ENCODE peak calls at places on chromosomes 2 and 18, in four cellular contexts. Q is H1, C is GM12878, H is HepG2. D is an unnamed sample.

GRCh38 chr2:105754011-105754410 is 9.3 kb downstream of the NCK2 start:
- DNase-seq in Q (no peak), C (no peak), H (no peak), D (no peak)

GRCh38 chr2:188599140-188599539 is 307.5 kb downstream of the GULP1 start:
- DNase-seq in Q (no peak), C (no peak), H (no peak), D (no peak)

GRCh38 chr2:227804970-227805369 is 8.7 kb upstream of the CCL20 start:
- DNase-seq in Q (no peak), C (no peak), H (no peak), D (no peak)

GRCh38 chr2:48415765-48416515 is 114.0 kb upstream of the STON1 start:
- DNase-seq in Q (no peak), C (no peak), H (peak; percentile 88), D (peak; percentile 49)

GRCh38 chr2:54942373-54942772 is 107.9 kb downstream of the RTN4 start:
- DNase-seq in Q (no peak), C (no peak), H (no peak), D (no peak)

GRCh38 chr18:12287684-12288405 is 20.2 kb upstream of the TUBB6 start:
- DNase-seq in Q (peak; percentile 85), C (no peak), H (peak; percentile 23), D (no peak)

GRCh38 chr2:46719499-46719898 is 196.1 kb downstream of the MCFD2 start:
- DNase-seq in Q (no peak), C (no peak), H (no peak), D (no peak)

GRCh38 chr2:177692042-177692823 is 299.7 kb downstream of the AGPS start:
- DNase-seq in Q (no peak), C (no peak), H (peak; percentile 30), D (no peak)

GRCh38 chr2:102070058-102070642 is 72.4 kb upstream of the IL1R1 start:
- DNase-seq in Q (no peak), C (no peak), H (peak; percentile 79), D (no peak)

GRCh38 chr2:160479269-160479668 is 14.3 kb downstream of the RBMS1 start:
- DNase-seq in Q (no peak), C (no peak), H (no peak), D (no peak)

GRCh38 chr2:187934236-187934635 is 357.4 kb upstream of the GULP1 start:
- DNase-seq in Q (no peak), C (no peak), H (no peak), D (no peak)

GRCh38 chr2:15638720-15639119 is 47.1 kb downstream of the DDX1 start:
- DNase-seq in Q (no peak), C (no peak), H (no peak), D (no peak)

GRCh38 chr2:168160897-168161296 is 86.5 kb downstream of the STK39 start:
- DNase-seq in Q (no peak), C (no peak), H (peak; percentile 60), D (no peak)

GRCh38 chr18:56036673-56037072 is 448.7 kb upstream of the TCF4 start:
- DNase-seq in Q (no peak), C (no peak), H (no peak), D (no peak)

GRCh38 chr2:28048341-28048740 is 157.8 kb downstream of the BABAM2 start:
- DNase-seq in Q (no peak), C (no peak), H (no peak), D (no peak)

GRCh38 chr2:62186534-62186933 is 9.4 kb upstream of the B3GNT2 start:
- DNase-seq in Q (no peak), C (no peak), H (no peak), D (no peak)

GRCh38 chr2:8418721-8419120 is 263.1 kb upstream of the ID2 start:
- DNase-seq in Q (no peak), C (no peak), H (no peak), D (no peak)

GRCh38 chr18:42977982-42978595 is 137.4 kb downstream of the RIT2 start:
- DNase-seq in Q (no peak), C (no peak), H (no peak), D (no peak)

GRCh38 chr2:56522605-56523089 is 338.9 kb downstream of the CCDC85A start:
- DNase-seq in Q (no peak), C (no peak), H (no peak), D (no peak)

GRCh38 chr2:102486941-102487702 is 14.1 kb downstream of the SLC9A4 start:
- DNase-seq in Q (no peak), C (no peak), H (no peak), D (no peak)

GRCh38 chr2:160180172-160180571 is 19.9 kb downstream of the ITGB6 start:
- DNase-seq in Q (no peak), C (no peak), H (no peak), D (no peak)

GRCh38 chr2:10347559-10347941 is 44.8 kb downstream of the HPCAL1 start:
- DNase-seq in Q (no peak), C (no peak), H (no peak), D (no peak)

GRCh38 chr18:48896326-48896874 is 54.4 kb downstream of the SMAD7 start:
- DNase-seq in Q (no peak), C (no peak), H (no peak), D (no peak)

GRCh38 chr2:69667805-69668382 is 24.4 kb upstream of the AAK1 start:
- DNase-seq in Q (no peak), C (no peak), H (no peak), D (no peak)

GRCh38 chr2:239826786-239827510 is 198.2 kb downstream of the NDUFA10 start:
- DNase-seq in Q (peak; percentile 36), C (no peak), H (no peak), D (no peak)

GRCh38 chr2:37472959-37473358 is 128.5 kb downstream of the QPCT start:
- DNase-seq in Q (no peak), C (no peak), H (no peak), D (peak; percentile 6)

GRCh38 chr2:18149660-18150246 is 271.3 kb downstream of the KCNS3 start:
- DNase-seq in Q (no peak), C (no peak), H (peak; percentile 31), D (peak; percentile 38)

GRCh38 chr2:84223191-84223590 is 235.9 kb downstream of the SUCLG1 start:
- DNase-seq in Q (no peak), C (no peak), H (no peak), D (no peak)

GRCh38 chr18:463442-464310 is 36.8 kb downstream of the COLEC12 start:
- DNase-seq in Q (no peak), C (no peak), H (no peak), D (no peak)

GRCh38 chr2:218890369-218890768 is 9.7 kb downstream of the WNT10A start:
- DNase-seq in Q (no peak), C (no peak), H (no peak), D (no peak)

GRCh38 chr2:218889937-218890336 is 9.3 kb downstream of the WNT10A start:
- DNase-seq in Q (no peak), C (no peak), H (no peak), D (no peak)

GRCh38 chr2:218893349-218894167 is 12.9 kb downstream of the WNT10A start:
- DNase-seq in Q (no peak), C (no peak), H (no peak), D (no peak)

GRCh38 chr2:218892693-218893348 is 12.2 kb downstream of the WNT10A start:
- DNase-seq in Q (peak; percentile 82), C (peak; percentile 80), H (peak; percentile 32), D (no peak)

DNA sequence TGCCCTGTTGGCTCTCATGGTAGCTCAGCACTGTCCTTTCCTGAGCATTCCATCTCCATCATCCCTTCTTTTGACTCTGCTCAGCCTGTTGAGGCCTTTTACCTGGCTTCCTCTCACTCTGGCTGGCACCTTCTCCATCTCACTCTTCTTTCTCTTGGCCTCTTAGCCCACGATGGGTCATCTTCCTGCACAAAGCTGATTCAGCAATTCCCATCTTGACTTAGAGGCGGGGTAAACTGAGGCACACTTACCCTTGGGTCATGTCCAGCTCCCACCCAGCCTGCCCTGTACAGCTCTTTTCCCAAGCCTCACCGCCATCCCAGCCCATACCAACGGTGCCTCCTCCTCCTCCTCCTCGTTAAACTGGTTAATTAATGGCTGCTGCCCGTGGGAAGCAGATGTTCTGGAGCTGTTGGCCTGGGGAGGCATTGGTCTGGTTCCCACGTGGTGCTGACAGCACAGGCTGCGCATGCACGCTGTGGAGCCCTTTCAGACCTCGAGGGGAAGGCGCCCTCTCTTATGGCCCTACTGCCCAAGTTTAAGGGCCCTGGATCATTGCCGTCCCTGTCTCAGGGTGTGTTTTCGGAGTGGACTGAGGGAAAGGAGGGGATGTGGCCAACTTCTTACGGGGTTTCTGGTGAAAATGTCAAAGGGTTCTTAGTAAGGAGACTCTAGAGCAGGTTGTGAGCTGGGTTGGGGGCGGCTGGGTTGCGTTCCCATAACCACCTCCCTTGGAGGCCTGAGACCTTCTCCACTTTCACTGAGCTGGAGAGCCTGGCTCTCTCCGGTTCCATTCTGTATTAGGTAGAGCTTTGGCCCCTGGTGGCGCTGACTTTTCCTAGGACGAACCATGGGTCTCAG is 10.9 kb downstream of the WNT10A start:
- DNase-seq in Q (no peak), C (no peak), H (no peak), D (no peak)
- H3K9ac ChIP-seq in Q (no peak overlapping the region), C (no peak overlapping the region), H (no peak overlapping the region), D (no peak overlapping the region)

GRCh38 chr2:106798826-106799552 is 87.0 kb downstream of the ST6GAL2 start:
- DNase-seq in Q (no peak), C (no peak), H (no peak), D (no peak)
- TF ChIP-seq ZNF274 in Q (no peak), C (no peak), H (no peak), D (no peak)

DNA sequence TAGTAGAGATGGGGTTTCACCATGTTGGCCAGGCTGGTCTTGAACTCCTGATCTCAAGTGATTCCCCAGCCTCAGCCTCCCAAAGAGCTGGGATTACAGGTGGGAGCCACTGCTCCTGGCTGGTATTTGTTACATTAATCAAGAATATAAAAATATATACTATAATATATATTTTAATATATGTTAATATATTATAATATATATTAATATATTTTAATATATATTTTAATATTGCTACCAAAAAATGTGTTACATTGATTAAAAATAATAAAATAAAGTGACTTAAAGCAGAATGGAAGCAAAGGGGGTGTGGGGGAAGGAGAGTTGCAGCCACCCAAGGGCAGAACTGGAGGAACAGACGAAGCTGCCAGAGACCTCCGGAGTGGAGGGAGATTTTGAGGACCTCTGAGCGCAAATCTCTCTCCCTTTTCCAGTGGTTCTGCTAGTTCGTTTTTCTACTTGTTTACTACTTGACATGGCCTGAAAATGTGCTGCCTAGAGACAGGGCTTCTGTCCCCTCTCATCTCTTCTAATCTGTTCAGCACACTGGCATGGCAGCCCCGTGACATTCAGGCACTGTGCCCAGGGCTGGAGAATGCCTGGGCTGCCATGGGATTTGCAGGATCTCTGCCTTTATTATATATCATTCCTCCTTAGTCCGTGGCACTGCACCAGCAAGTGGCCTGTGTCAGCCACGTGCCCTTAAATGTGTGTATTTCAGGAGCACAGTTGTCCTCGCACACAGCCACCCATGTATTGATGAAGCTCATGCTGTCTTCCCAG is 47.9 kb upstream of the RAB12 start:
- DNase-seq in Q (no peak), C (no peak), H (no peak), D (no peak)
- TF ChIP-seq SUZ12 in Q (no peak), C (no peak), H (no peak), D (no peak)

DNA sequence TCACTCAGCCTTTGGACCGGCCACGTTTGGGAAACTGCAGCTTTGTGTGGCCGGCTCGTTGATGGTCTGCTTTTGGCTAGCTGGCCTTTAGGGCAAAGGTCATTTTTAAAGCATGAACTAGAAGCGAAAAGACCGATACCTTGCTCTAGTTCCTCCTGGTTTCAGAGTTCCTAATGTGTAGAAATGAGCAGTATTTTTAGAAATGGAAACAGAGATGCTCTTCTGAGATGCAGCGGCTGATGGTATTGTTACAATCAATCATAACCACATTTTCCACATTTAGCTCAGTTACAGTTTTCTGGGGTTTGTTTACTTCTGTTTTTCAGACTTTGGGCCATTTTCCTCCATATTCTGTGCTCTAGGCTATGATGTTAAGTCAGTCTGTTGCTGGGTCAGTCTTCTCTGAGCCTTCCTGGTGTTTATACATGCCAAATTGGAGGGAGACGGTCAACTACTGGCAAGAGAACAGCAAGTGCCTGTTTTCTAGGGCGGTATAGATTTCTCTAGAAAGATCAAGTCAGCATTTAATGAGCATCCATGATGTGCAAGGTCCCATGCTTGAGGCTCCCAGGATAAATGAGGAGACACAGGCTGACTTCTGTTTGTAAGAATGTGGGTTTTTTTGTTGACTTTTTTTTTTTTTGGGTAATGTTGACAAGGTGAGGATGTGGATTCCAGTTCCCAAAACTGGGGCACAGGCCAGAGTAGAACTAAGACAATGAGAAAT is 28.0 kb downstream of the RNF144A start:
- DNase-seq in Q (no peak), C (peak; percentile 72), H (no peak), D (no peak)
- H3K9ac ChIP-seq in Q (no peak overlapping the region), C (no peak overlapping the region), H (no peak overlapping the region), D (no peak overlapping the region)

D was measured in NT2/D1.